ENCODE peak calls at places on chromosomes 3 and 15, in eight cellular contexts. One of them, this sample, is unnamed.
A peak's percentile ranks its signal among the peaks of the same experiment; 100 is the strongest.

GRCh38 chr15:73985101-73985873 is 6.8 kb downstream of the STOML1 start:
- DNase-seq in activated T-helper 9 cell treated with anti-CD3 and anti-CD28 coated beads, Interleukin-2, amount 50 U/mL, for 16 hours: no peak
- DNase-seq in NCI-H2107: no peak
- DNase-seq in NCI-H1694: no peak
- DNase-seq in activated gamma-delta T cell treated with Interleukin-2 at 50 U/mL for 16 hours: no peak
- DNase-seq in M059J: peak; percentile 48
- DNase-seq in stimulated activated CD4-positive, alpha-beta T cell treated with anti-CD3 and anti-CD28 coated beads, Interleukin-4, amount 100 ng/mL, for 1 hour: no peak
- DNase-seq in amygdala: no peak
- DNase-seq in this sample: no peak

GRCh38 chr15:46892621-46893160 is 824.6 kb upstream of the SEMA6D start:
- DNase-seq in activated T-helper 9 cell treated with anti-CD3 and anti-CD28 coated beads, Interleukin-2, amount 50 U/mL, for 16 hours: no peak
- DNase-seq in NCI-H2107: no peak
- DNase-seq in NCI-H1694: no peak
- DNase-seq in activated gamma-delta T cell treated with Interleukin-2 at 50 U/mL for 16 hours: no peak
- DNase-seq in M059J: peak; percentile 18
- DNase-seq in stimulated activated CD4-positive, alpha-beta T cell treated with anti-CD3 and anti-CD28 coated beads, Interleukin-4, amount 100 ng/mL, for 1 hour: no peak
- DNase-seq in amygdala: no peak
- DNase-seq in this sample: no peak

GRCh38 chr3:45994661-45995369 is 809 bp downstream of the FYCO1 start:
- DNase-seq in activated T-helper 9 cell treated with anti-CD3 and anti-CD28 coated beads, Interleukin-2, amount 50 U/mL, for 16 hours: peak; percentile 44
- DNase-seq in NCI-H2107: no peak
- DNase-seq in NCI-H1694: no peak
- DNase-seq in activated gamma-delta T cell treated with Interleukin-2 at 50 U/mL for 16 hours: peak; percentile 69
- DNase-seq in M059J: no peak
- DNase-seq in stimulated activated CD4-positive, alpha-beta T cell treated with anti-CD3 and anti-CD28 coated beads, Interleukin-4, amount 100 ng/mL, for 1 hour: peak; percentile 33
- DNase-seq in amygdala: no peak
- DNase-seq in this sample: no peak

GRCh38 chr3:62097121-62097520 is 276.2 kb downstream of the FEZF2 start:
- DNase-seq in activated T-helper 9 cell treated with anti-CD3 and anti-CD28 coated beads, Interleukin-2, amount 50 U/mL, for 16 hours: no peak
- DNase-seq in NCI-H2107: no peak
- DNase-seq in NCI-H1694: no peak
- DNase-seq in activated gamma-delta T cell treated with Interleukin-2 at 50 U/mL for 16 hours: no peak
- DNase-seq in M059J: no peak
- DNase-seq in stimulated activated CD4-positive, alpha-beta T cell treated with anti-CD3 and anti-CD28 coated beads, Interleukin-4, amount 100 ng/mL, for 1 hour: no peak
- DNase-seq in amygdala: no peak
- DNase-seq in this sample: no peak

GRCh38 chr3:177195242-177195940 is 1.9 kb downstream of the TBL1XR1 start:
- DNase-seq in activated T-helper 9 cell treated with anti-CD3 and anti-CD28 coated beads, Interleukin-2, amount 50 U/mL, for 16 hours: no peak
- DNase-seq in NCI-H2107: no peak
- DNase-seq in NCI-H1694: no peak
- DNase-seq in activated gamma-delta T cell treated with Interleukin-2 at 50 U/mL for 16 hours: no peak
- DNase-seq in M059J: peak; percentile 61
- DNase-seq in stimulated activated CD4-positive, alpha-beta T cell treated with anti-CD3 and anti-CD28 coated beads, Interleukin-4, amount 100 ng/mL, for 1 hour: peak; percentile 10
- DNase-seq in amygdala: no peak
- DNase-seq in this sample: no peak

GRCh38 chr15:78130466-78131294 is 565 bp downstream of the CIB2 start:
- DNase-seq in activated T-helper 9 cell treated with anti-CD3 and anti-CD28 coated beads, Interleukin-2, amount 50 U/mL, for 16 hours: no peak
- DNase-seq in NCI-H2107: no peak
- DNase-seq in NCI-H1694: no peak
- DNase-seq in activated gamma-delta T cell treated with Interleukin-2 at 50 U/mL for 16 hours: no peak
- DNase-seq in M059J: no peak
- DNase-seq in stimulated activated CD4-positive, alpha-beta T cell treated with anti-CD3 and anti-CD28 coated beads, Interleukin-4, amount 100 ng/mL, for 1 hour: peak; percentile 52
- DNase-seq in amygdala: no peak
- DNase-seq in this sample: no peak

GRCh38 chr3:150253622-150254021 is 154.5 kb upstream of the TSC22D2 start:
- DNase-seq in activated T-helper 9 cell treated with anti-CD3 and anti-CD28 coated beads, Interleukin-2, amount 50 U/mL, for 16 hours: no peak
- DNase-seq in NCI-H2107: peak; percentile 24
- DNase-seq in NCI-H1694: peak; percentile 73
- DNase-seq in activated gamma-delta T cell treated with Interleukin-2 at 50 U/mL for 16 hours: no peak
- DNase-seq in M059J: peak; percentile 78
- DNase-seq in stimulated activated CD4-positive, alpha-beta T cell treated with anti-CD3 and anti-CD28 coated beads, Interleukin-4, amount 100 ng/mL, for 1 hour: no peak
- DNase-seq in amygdala: no peak
- DNase-seq in this sample: no peak

GRCh38 chr3:23968467-23969184 is 23.5 kb downstream of the NR1D2 start:
- DNase-seq in activated T-helper 9 cell treated with anti-CD3 and anti-CD28 coated beads, Interleukin-2, amount 50 U/mL, for 16 hours: no peak
- DNase-seq in NCI-H2107: no peak
- DNase-seq in NCI-H1694: no peak
- DNase-seq in activated gamma-delta T cell treated with Interleukin-2 at 50 U/mL for 16 hours: no peak
- DNase-seq in M059J: peak; percentile 45
- DNase-seq in stimulated activated CD4-positive, alpha-beta T cell treated with anti-CD3 and anti-CD28 coated beads, Interleukin-4, amount 100 ng/mL, for 1 hour: no peak
- DNase-seq in amygdala: no peak
- DNase-seq in this sample: no peak

GRCh38 chr3:45582407-45582806 is 12.1 kb upstream of the LIMD1 start:
- DNase-seq in activated T-helper 9 cell treated with anti-CD3 and anti-CD28 coated beads, Interleukin-2, amount 50 U/mL, for 16 hours: no peak
- DNase-seq in NCI-H2107: no peak
- DNase-seq in NCI-H1694: no peak
- DNase-seq in activated gamma-delta T cell treated with Interleukin-2 at 50 U/mL for 16 hours: no peak
- DNase-seq in M059J: peak; percentile 24
- DNase-seq in stimulated activated CD4-positive, alpha-beta T cell treated with anti-CD3 and anti-CD28 coated beads, Interleukin-4, amount 100 ng/mL, for 1 hour: no peak
- DNase-seq in amygdala: no peak
- DNase-seq in this sample: no peak

This sample was measured in SK-N-MC.